ENCODE peak calls at places on chromosome 7, in nine cellular contexts. J, R, T, A, N, P, X, G and Z are unnamed samples.

GRCh38 chr7:130884437-130885417 is 150.7 kb upstream of the KLF14 start:
- DNase-seq in J (no peak), R (no peak), T (no peak), A (no peak), N (no peak), P (no peak), X (no peak), G (no peak), Z (no peak)

GRCh38 chr7:101321491-101322401 is at the start of gene IFT22:
- DNase-seq in J (peak; percentile 92), R (peak; percentile 86), T (peak; percentile 97), A (peak; percentile 95), N (peak; percentile 92), P (peak; percentile 90), X (peak; percentile 90), G (peak; percentile 96), Z (peak; percentile 92)

GRCh38 chr7:142438923-142439515 is 181.2 kb upstream of the PRSS58 start:
- DNase-seq in J (no peak), R (no peak), T (no peak), A (no peak), N (no peak), P (no peak), X (no peak), G (no peak), Z (peak; percentile 44)

GRCh38 chr7:17206354-17206905 is 92.0 kb upstream of the AHR start:
- DNase-seq in J (peak; percentile 31), R (peak; percentile 3), T (no peak), A (no peak), N (no peak), P (no peak), X (no peak), G (no peak), Z (peak; percentile 11)

GRCh38 chr7:96114190-96114589 is 207.7 kb downstream of the SLC25A13 start:
- DNase-seq in J (no peak), R (no peak), T (no peak), A (no peak), N (no peak), P (no peak), X (no peak), G (no peak), Z (no peak)

GRCh38 chr7:143381427-143382125 is 431 bp downstream of the ZYX start:
- DNase-seq in J (peak; percentile 61), R (peak; percentile 68), T (peak; percentile 90), A (no peak), N (peak; percentile 60), P (peak; percentile 82), X (no peak), G (peak; percentile 92), Z (peak; percentile 69)

GRCh38 chr7:43646603-43647313 is 63.9 kb downstream of the STK17A start:
- DNase-seq in J (no peak), R (no peak), T (no peak), A (no peak), N (no peak), P (no peak), X (no peak), G (no peak), Z (no peak)

GRCh38 chr7:134920026-134920758 is 66.1 kb upstream of the AGBL3 start:
- DNase-seq in J (no peak), R (no peak), T (no peak), A (no peak), N (no peak), P (no peak), X (no peak), G (no peak), Z (no peak)

GRCh38 chr7:40471891-40472290 is 337.1 kb downstream of the SUGCT start:
- DNase-seq in J (no peak), R (no peak), T (no peak), A (no peak), N (no peak), P (no peak), X (no peak), G (no peak), Z (no peak)

GRCh38 chr7:121561717-121562116 is 165.6 kb upstream of the FAM3C start:
- DNase-seq in J (no peak), R (no peak), T (no peak), A (no peak), N (no peak), P (no peak), X (no peak), G (no peak), Z (no peak)

GRCh38 chr7:118152149-118152548 is 31.8 kb upstream of the LSM8 start:
- DNase-seq in J (no peak), R (no peak), T (no peak), A (no peak), N (no peak), P (no peak), X (no peak), G (no peak), Z (no peak)

GRCh38 chr7:36396150-36396549 is 6.5 kb downstream of the ANLN start:
- DNase-seq in J (no peak), R (no peak), T (no peak), A (no peak), N (no peak), P (no peak), X (no peak), G (no peak), Z (no peak)

GRCh38 chr7:128879939-128880746 is 17.5 kb downstream of the ATP6V1F start:
- DNase-seq in J (peak; percentile 69), R (peak; percentile 51), T (peak; percentile 78), A (no peak), N (peak; percentile 47), P (peak; percentile 81), X (no peak), G (peak; percentile 84), Z (peak; percentile 71)

GRCh38 chr7:96118449-96119001 is 203.4 kb downstream of the SLC25A13 start:
- DNase-seq in J (no peak), R (no peak), T (no peak), A (no peak), N (no peak), P (no peak), X (no peak), G (no peak), Z (no peak)

GRCh38 chr7:106045592-106045991 is 66.5 kb downstream of the SYPL1 start:
- DNase-seq in J (no peak), R (no peak), T (no peak), A (no peak), N (no peak), P (no peak), X (no peak), G (no peak), Z (no peak)

GRCh38 chr7:11373546-11374142 is 400.0 kb downstream of the PHF14 start:
- DNase-seq in J (no peak), R (peak; percentile 38), T (no peak), A (no peak), N (no peak), P (no peak), X (no peak), G (no peak), Z (no peak)

GRCh38 chr7:8831386-8831785 is 398.0 kb downstream of the NXPH1 start:
- DNase-seq in J (no peak), R (no peak), T (no peak), A (no peak), N (no peak), P (no peak), X (no peak), G (no peak), Z (no peak)

GRCh38 chr7:5574770-5575269 is 151.2 kb upstream of the TNRC18 start:
- DNase-seq in J (no peak), R (peak; percentile 78), T (peak; percentile 76), A (no peak), N (no peak), P (no peak), X (no peak), G (no peak), Z (no peak)

GRCh38 chr7:33982425-33982786 is 77.1 kb downstream of the BMPER start:
- DNase-seq in J (no peak), R (peak; percentile 41), T (no peak), A (no peak), N (no peak), P (no peak), X (no peak), G (no peak), Z (no peak)

GRCh38 chr7:12403287-12404181 is at the start of gene VWDE:
- DNase-seq in J (peak; percentile 44), R (peak; percentile 34), T (peak; percentile 78), A (no peak), N (peak; percentile 58), P (peak; percentile 73), X (no peak), G (no peak), Z (peak; percentile 71)
- TF ChIP-seq POLR2AphosphoS5 in J (no peak), R (no peak), T (no peak), A (no peak), N (peak; percentile 16), P (peak; percentile 15), X (peak; percentile 23), G (no peak), Z (no peak)

GRCh38 chr7:23072916-23073315 is 32.7 kb upstream of the KLHL7 start:
- DNase-seq in J (no peak), R (no peak), T (no peak), A (no peak), N (no peak), P (no peak), X (no peak), G (no peak), Z (no peak)
- TF ChIP-seq CTCF in J (no peak), R (no peak), T (no peak), A (no peak), N (no peak), P (no peak), X (no peak), G (no peak), Z (no peak)

DNA sequence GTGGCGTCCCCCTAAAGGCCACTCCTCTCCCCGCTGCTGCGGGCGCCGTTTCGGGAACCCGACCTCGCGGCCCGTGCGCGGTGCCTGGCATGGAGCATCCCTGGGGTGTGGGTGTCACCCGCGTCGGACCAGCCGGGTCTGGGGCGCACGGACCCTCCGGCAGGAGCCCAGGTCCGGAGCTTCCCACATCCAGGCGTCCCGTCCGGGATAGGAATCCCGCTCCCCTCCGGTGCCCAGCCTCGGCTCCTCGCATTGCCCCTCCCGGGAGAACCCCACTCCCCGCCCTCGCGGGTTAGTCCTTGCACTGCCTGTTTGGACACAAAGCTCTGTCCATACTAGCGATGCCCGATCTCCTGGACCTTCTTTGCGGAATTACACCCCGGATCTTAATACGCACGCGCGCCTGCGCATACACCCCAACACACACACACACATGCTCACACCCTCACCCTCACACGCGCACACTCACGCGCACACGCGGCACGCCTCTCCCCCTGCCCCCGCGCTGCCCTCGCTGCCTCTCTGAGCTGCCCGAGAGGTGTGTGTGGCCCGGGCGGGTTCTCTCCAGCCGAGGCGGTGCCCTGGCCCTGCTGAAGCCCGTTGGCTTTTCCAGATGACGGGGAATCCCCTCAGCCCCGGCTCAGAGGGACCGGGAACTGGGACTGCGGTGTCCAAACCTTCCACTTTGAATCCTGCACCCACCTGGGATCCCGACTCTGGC is 925 bp downstream of the MTURN start:
- DNase-seq in J (peak; percentile 71), R (peak; percentile 38), T (peak; percentile 93), A (no peak), N (peak; percentile 44), P (peak; percentile 59), X (no peak), G (peak; percentile 81), Z (peak; percentile 63)
- TF ChIP-seq POLR2A in J (no peak), R (no peak), T (no peak), A (no peak), N (peak; percentile 35), P (no peak), X (no peak), G (peak; percentile 17), Z (no peak)

DNA sequence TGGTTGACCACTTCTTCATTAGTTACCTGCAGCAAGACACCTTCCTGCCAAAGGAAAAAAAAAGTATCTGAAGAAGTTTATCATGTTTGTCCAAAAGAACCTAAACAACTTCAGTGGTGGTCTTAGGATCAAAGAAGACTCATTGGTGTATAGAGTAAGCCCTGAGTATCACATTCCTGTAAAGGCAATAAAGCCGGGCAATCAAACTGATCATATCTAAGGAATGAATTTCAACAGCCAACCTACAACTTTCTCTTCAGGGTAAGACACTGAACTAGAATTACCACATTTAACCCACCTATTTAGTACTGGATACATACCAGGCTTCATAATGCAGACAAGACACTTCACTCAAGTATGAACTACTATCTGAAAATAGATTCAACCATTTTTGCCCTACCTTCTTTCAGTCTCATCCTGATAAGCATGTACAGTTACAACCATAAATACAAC is 10.1 kb downstream of the HNRNPA2B1 start:
- DNase-seq in J (no peak), R (no peak), T (no peak), A (no peak), N (no peak), P (no peak), X (no peak), G (no peak), Z (no peak)
- TF ChIP-seq POLR2AphosphoS5 in J (no peak), R (no peak), T (no peak), A (no peak), N (no peak), P (no peak), X (no peak), G (no peak), Z (no peak)